ENCODE peak calls at places on chromosomes 3 and 15, in six cellular contexts. A is A549, V is HepG2, E is K562, J is endothelial cell of umbilical vein, T is GM12878. P is an unnamed sample.

GRCh38 chr15:41603941-41604660 is 45.1 kb downstream of the TYRO3 start:
- DNase-seq in E (peak), A (peak), T (no peak), J (peak), V (peak), P (peak)

GRCh38 chr3:23685484-23686258 is 120.1 kb upstream of the UBE2E1 start:
- DNase-seq in T (no peak), V (peak), E (peak), A (peak), J (peak), P (peak)

GRCh38 chr15:83380026-83380425 is 67.1 kb upstream of the SH3GL3 start:
- DNase-seq in V (no peak), A (peak), T (no peak), E (no peak), J (no peak), P (no peak)

GRCh38 chr3:36944641-36945270 is at the start of gene TRANK1:
- DNase-seq in J (peak), V (no peak), T (no peak), A (peak), E (no peak), P (peak)

GRCh38 chr3:46370784-46371183 is at the start of gene CCR5:
- DNase-seq in T (no peak), J (no peak), V (no peak), E (no peak), A (no peak), P (no peak)

GRCh38 chr3:190718691-190719090 is 143.8 kb downstream of the GMNC start:
- DNase-seq in J (no peak), E (no peak), V (no peak), A (no peak), T (no peak), P (no peak)

GRCh38 chr3:129794319-129795201 is 99.0 kb downstream of the TMCC1 start:
- DNase-seq in J (peak), E (no peak), V (peak), A (peak), T (no peak), P (no peak)

GRCh38 chr15:51030649-51031316 is 63.9 kb downstream of the TNFAIP8L3 start:
- DNase-seq in V (peak), A (peak), J (no peak), T (no peak), E (no peak), P (no peak)

DNA sequence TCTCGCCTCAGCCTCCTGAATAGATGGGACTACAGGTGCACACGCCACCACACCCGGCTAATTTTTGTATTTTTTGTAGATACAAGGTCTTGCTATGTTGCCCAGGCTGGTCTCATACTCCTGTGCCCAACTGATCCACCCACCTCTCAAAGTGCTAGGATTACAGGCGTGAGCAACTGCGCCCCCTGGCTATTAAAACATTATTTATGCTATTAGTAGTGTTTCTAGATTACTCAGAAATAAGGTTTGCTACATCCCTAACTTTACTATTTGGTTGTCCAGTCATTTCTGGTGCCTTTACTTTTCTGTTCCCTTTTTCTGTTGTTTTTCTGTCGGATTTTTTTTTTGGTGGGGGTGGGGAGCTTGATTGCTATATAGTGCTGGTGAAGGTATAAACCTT is 393.6 kb upstream of the TPM1 start:
- DNase-seq in E (no peak), J (no peak), A (no peak), T (peak), V (peak), P (peak)
- TF ChIP-seq MYC in E (no peak), J (no peak), A (no peak), T (no peak), V (no peak), P (no peak)

DNA sequence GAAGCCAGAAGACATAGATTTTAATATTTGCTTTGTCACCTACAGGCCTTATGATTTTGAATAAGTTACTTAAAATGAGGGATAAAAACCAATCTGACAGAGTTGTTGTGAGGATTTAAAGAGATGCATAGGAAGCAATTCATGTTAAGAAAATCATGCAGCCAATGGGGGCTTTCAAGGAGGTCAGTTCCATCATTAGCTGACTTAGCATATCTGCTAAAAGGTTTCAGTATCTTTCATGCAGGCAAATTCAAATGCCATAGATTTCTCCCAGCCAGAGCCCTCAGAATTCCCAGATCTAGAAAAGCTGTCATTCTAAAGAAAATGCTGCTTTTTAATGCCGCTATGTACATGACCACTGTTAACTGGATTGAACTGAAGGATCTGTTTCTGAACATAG is 176.1 kb downstream of the GOLIM4 start:
- DNase-seq in E (no peak), V (no peak), J (no peak), A (no peak), T (no peak), P (no peak)
- TF ChIP-seq MYC in E (no peak), V (no peak), J (no peak), A (no peak), T (no peak), P (no peak)

GRCh38 chr15:73227433-73228056 is 141.2 kb downstream of the HCN4 start:
- DNase-seq in V (peak), J (no peak), T (no peak), E (no peak), A (no peak), P (no peak)

GRCh38 chr15:73228128-73228646 is 140.6 kb downstream of the HCN4 start:
- DNase-seq in V (no peak), T (no peak), J (no peak), A (no peak), E (no peak), P (no peak)

GRCh38 chr15:73232771-73233170 is 136.0 kb downstream of the HCN4 start:
- DNase-seq in J (no peak), A (no peak), E (no peak), V (no peak), T (no peak), P (no peak)

GRCh38 chr15:73233623-73234022 is 135.1 kb downstream of the HCN4 start:
- DNase-seq in A (no peak), T (no peak), E (no peak), J (no peak), V (no peak), P (no peak)

GRCh38 chr15:73231661-73232443 is 136.9 kb downstream of the HCN4 start:
- DNase-seq in A (no peak), J (no peak), V (no peak), T (no peak), E (no peak), P (no peak)
- TF ChIP-seq MYC in A (no peak), J (no peak), V (no peak), T (no peak), E (no peak), P (no peak)

DNA sequence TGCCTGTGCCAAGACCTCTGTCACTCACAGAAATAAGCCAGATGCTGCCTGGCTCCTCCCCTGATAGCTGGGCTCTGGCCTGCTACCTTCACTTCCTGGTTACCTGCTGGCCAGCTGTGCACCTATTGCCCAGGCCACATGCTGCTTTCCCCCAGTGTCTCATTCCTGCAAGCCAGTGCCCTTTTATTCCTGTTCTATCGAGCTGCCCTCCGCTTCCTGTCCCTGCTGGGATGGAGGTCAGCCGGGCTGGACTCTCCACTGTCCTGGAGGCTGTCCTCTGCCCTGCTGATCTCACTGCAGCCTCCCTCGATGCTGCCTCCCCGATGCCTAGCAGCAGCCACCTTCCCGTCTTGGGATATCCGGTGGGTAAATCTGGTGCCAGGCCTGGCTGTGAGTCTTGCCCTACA is 37.0 kb upstream of the SNRPA1 start:
- DNase-seq in T (no peak), V (no peak), E (no peak), J (no peak), A (no peak), P (no peak)
- TF ChIP-seq MYC in T (no peak), V (no peak), E (no peak), J (no peak), A (no peak), P (no peak)

GRCh38 chr3:14285526-14285925 is 106.9 kb downstream of the LSM3 start:
- DNase-seq in E (no peak), J (no peak), A (no peak), T (no peak), V (no peak), P (no peak)
- TF ChIP-seq MYC in E (no peak), J (no peak), A (no peak), T (no peak), V (no peak), P (no peak)

DNA sequence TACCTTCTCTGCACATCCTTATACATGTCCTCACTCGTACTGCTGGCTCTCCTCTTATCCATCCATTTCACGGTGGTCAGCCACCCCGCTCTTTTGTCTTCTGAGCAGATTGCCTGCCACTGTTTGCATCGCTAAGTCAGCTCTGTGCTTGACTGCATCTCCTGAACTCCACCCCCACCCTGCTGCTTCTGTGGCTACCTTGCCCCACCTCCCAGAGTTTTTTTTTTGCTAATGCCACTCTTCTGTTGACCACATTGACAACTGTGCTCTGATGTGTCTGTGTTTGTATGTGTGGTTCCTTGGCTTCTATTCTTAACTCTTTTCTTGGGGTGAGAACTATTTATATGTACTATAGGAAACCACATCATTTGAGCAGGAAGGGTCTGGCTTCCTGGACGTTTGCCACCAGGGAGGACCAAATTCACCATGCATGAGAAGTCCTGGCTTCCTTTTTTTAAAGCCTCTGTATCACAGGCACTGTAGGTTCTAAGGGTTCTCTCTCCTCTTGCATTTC is 12.8 kb upstream of the MTMR10 start:
- DNase-seq in A (no peak), J (peak), E (no peak), V (no peak), T (peak), P (peak)
- TF ChIP-seq MYC in A (no peak), J (no peak), E (no peak), V (no peak), T (no peak), P (no peak)

GRCh38 chr3:173943264-173943663 is 545.7 kb downstream of the NLGN1 start:
- DNase-seq in V (no peak), T (no peak), J (no peak), E (no peak), A (no peak), P (no peak)

GRCh38 chr3:173933113-173933512 is 535.6 kb downstream of the NLGN1 start:
- DNase-seq in V (no peak), E (no peak), J (no peak), T (no peak), A (no peak), P (no peak)

GRCh38 chr3:173939319-173939718 is 541.8 kb downstream of the NLGN1 start:
- DNase-seq in A (no peak), V (no peak), E (no peak), T (no peak), J (peak), P (no peak)

GRCh38 chr3:173932624-173933023 is 535.1 kb downstream of the NLGN1 start:
- DNase-seq in J (peak), V (no peak), E (no peak), A (no peak), T (no peak), P (no peak)

DNA sequence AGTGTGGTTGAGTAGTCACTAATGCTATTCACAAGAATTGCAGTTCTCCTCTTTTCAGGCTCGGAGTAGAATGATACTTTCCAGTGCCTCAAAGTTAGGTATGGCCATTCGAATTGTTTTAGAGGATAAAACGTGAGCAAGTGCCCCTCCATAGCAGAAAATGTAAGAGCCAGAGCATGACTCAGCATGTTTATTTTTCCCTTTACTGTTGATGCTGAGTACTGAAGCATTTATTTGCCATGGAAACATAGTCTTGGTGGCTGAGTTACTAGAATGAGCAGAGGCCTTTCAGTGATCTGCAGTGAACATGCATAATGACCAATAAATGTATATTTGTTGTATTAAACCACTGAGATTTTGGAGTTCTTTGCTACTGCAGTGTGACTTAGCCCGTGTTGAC is 540.6 kb downstream of the NLGN1 start:
- DNase-seq in V (peak), E (no peak), T (no peak), J (peak), A (no peak), P (no peak)
- TF ChIP-seq MYC in V (no peak), E (no peak), T (no peak), J (no peak), A (no peak), P (no peak)

P was measured in NB4.